ENCODE peak calls at places on chromosome 10, in four cellular contexts. One of them, this sample, is unnamed.
A peak's percentile ranks its signal among the peaks of the same experiment; 100 is the strongest.

GRCh38 chr10:182441-183201 is 47.4 kb downstream of the ZMYND11 start:
- DNase-seq in heart right ventricle: no peak
- DNase-seq in right lobe of liver: no peak
- DNase-seq in mammary epithelial cell: no peak
- DNase-seq in this sample: no peak

GRCh38 chr10:74347522-74347921 is 196.5 kb downstream of the ADK start:
- DNase-seq in heart right ventricle: no peak
- DNase-seq in right lobe of liver: no peak
- DNase-seq in mammary epithelial cell: no peak
- DNase-seq in this sample: no peak

GRCh38 chr10:91712315-91712714 is 79.4 kb upstream of the PPP1R3C start:
- DNase-seq in heart right ventricle: no peak
- DNase-seq in right lobe of liver: no peak
- DNase-seq in mammary epithelial cell: no peak
- DNase-seq in this sample: no peak

GRCh38 chr10:49115796-49116508 is 630 bp upstream of the VSTM4 start:
- DNase-seq in heart right ventricle: no peak
- DNase-seq in right lobe of liver: no peak
- DNase-seq in mammary epithelial cell: no peak
- DNase-seq in this sample: no peak

GRCh38 chr10:126252884-126253612 is 135.2 kb downstream of the ADAM12 start:
- DNase-seq in heart right ventricle: no peak
- DNase-seq in right lobe of liver: no peak
- DNase-seq in mammary epithelial cell: peak; percentile 70
- DNase-seq in this sample: no peak

GRCh38 chr10:73406863-73407262 is 7.0 kb downstream of the ANXA7 start:
- DNase-seq in heart right ventricle: no peak
- DNase-seq in right lobe of liver: no peak
- DNase-seq in mammary epithelial cell: no peak
- DNase-seq in this sample: no peak

GRCh38 chr10:59668081-59668480 is 41.6 kb downstream of the SLC16A9 start:
- DNase-seq in heart right ventricle: no peak
- DNase-seq in right lobe of liver: no peak
- DNase-seq in mammary epithelial cell: no peak
- DNase-seq in this sample: no peak

GRCh38 chr10:91210435-91210834 is 10.0 kb upstream of the PCGF5 start:
- DNase-seq in heart right ventricle: no peak
- DNase-seq in right lobe of liver: no peak
- DNase-seq in mammary epithelial cell: no peak
- DNase-seq in this sample: no peak

GRCh38 chr10:28807760-28808613 is 130.7 kb downstream of the BAMBI start:
- DNase-seq in heart right ventricle: no peak
- DNase-seq in right lobe of liver: no peak
- DNase-seq in mammary epithelial cell: no peak
- DNase-seq in this sample: no peak

GRCh38 chr10:31660301-31660700 is 268.3 kb downstream of the ARHGAP12 start:
- DNase-seq in heart right ventricle: no peak
- DNase-seq in right lobe of liver: no peak
- DNase-seq in mammary epithelial cell: no peak
- DNase-seq in this sample: no peak

GRCh38 chr10:97921581-97922377 is 72.1 kb downstream of the GOLGA7B start:
- DNase-seq in heart right ventricle: peak; percentile 44
- DNase-seq in right lobe of liver: no peak
- DNase-seq in mammary epithelial cell: no peak
- DNase-seq in this sample: peak; percentile 42

GRCh38 chr10:72239409-72239808 is 23.3 kb upstream of the ASCC1 start:
- DNase-seq in heart right ventricle: no peak
- DNase-seq in right lobe of liver: no peak
- DNase-seq in mammary epithelial cell: no peak
- DNase-seq in this sample: no peak

GRCh38 chr10:116671274-116671926 is 50.6 kb downstream of the PNLIPRP2 start:
- DNase-seq in heart right ventricle: no peak
- DNase-seq in right lobe of liver: no peak
- DNase-seq in mammary epithelial cell: peak; percentile 56
- DNase-seq in this sample: no peak

GRCh38 chr10:132593900-132594876 is 56.6 kb downstream of the INPP5A start:
- DNase-seq in heart right ventricle: no peak
- DNase-seq in right lobe of liver: no peak
- DNase-seq in mammary epithelial cell: no peak
- DNase-seq in this sample: no peak

GRCh38 chr10:116627386-116627933 is 6.7 kb downstream of the PNLIPRP2 start:
- DNase-seq in heart right ventricle: no peak
- DNase-seq in right lobe of liver: no peak
- DNase-seq in mammary epithelial cell: peak; percentile 23
- DNase-seq in this sample: no peak

GRCh38 chr10:110730345-110731055 is 86.4 kb downstream of the RBM20 start:
- DNase-seq in heart right ventricle: no peak
- DNase-seq in right lobe of liver: no peak
- DNase-seq in mammary epithelial cell: no peak
- DNase-seq in this sample: no peak

GRCh38 chr10:123136221-123136805 is 543 bp downstream of the HMX3 start:
- DNase-seq in heart right ventricle: no peak
- DNase-seq in right lobe of liver: no peak
- DNase-seq in mammary epithelial cell: no peak
- DNase-seq in this sample: no peak

GRCh38 chr10:79165068-79165467 is 96.3 kb downstream of the ZMIZ1 start:
- DNase-seq in heart right ventricle: no peak
- DNase-seq in right lobe of liver: no peak
- DNase-seq in mammary epithelial cell: no peak
- DNase-seq in this sample: no peak

GRCh38 chr10:88493676-88494483 is 89.2 kb downstream of the RNLS start:
- DNase-seq in heart right ventricle: no peak
- DNase-seq in right lobe of liver: no peak
- DNase-seq in mammary epithelial cell: no peak
- DNase-seq in this sample: no peak

GRCh38 chr10:79185067-79185774 is 116.5 kb downstream of the ZMIZ1 start:
- DNase-seq in heart right ventricle: no peak
- DNase-seq in right lobe of liver: no peak
- DNase-seq in mammary epithelial cell: no peak
- DNase-seq in this sample: no peak

GRCh38 chr10:6218692-6219493 is 16.2 kb downstream of the PFKFB3 start:
- DNase-seq in heart right ventricle: no peak
- DNase-seq in right lobe of liver: no peak
- DNase-seq in mammary epithelial cell: peak; percentile 100
- DNase-seq in this sample: no peak

GRCh38 chr10:107165007-107165406 is 501 bp upstream of the SORCS1 start:
- DNase-seq in heart right ventricle: no peak
- DNase-seq in right lobe of liver: no peak
- DNase-seq in mammary epithelial cell: no peak
- DNase-seq in this sample: no peak

GRCh38 chr10:72079356-72079755 is 9.0 kb downstream of the SPOCK2 start:
- DNase-seq in heart right ventricle: no peak
- DNase-seq in right lobe of liver: no peak
- DNase-seq in mammary epithelial cell: no peak
- DNase-seq in this sample: no peak

GRCh38 chr10:110881905-110882304 is 10.2 kb downstream of the PDCD4 start:
- DNase-seq in heart right ventricle: no peak
- DNase-seq in right lobe of liver: no peak
- DNase-seq in mammary epithelial cell: no peak
- DNase-seq in this sample: no peak

GRCh38 chr10:93873427-93874115 is 20.2 kb upstream of the SLC35G1 start:
- DNase-seq in heart right ventricle: no peak
- DNase-seq in right lobe of liver: no peak
- DNase-seq in mammary epithelial cell: peak; percentile 54
- DNase-seq in this sample: no peak

GRCh38 chr10:3806603-3807002 is 21.6 kb upstream of the KLF6 start:
- DNase-seq in heart right ventricle: no peak
- DNase-seq in right lobe of liver: no peak
- DNase-seq in mammary epithelial cell: peak; percentile 95
- DNase-seq in this sample: no peak

GRCh38 chr10:112811741-112812551 is 138.1 kb upstream of the TCF7L2 start:
- DNase-seq in heart right ventricle: no peak
- DNase-seq in right lobe of liver: no peak
- DNase-seq in mammary epithelial cell: peak; percentile 93
- DNase-seq in this sample: peak; percentile 87
- H3K4me1 ChIP-seq in heart right ventricle: no peaks in the 10 kb centered on the region
- H3K4me1 ChIP-seq in right lobe of liver: peaks cover 5% of the 10 kb centered on the region
- H3K4me1 ChIP-seq in mammary epithelial cell: peaks cover 38% of the 10 kb centered on the region
- H3K4me1 ChIP-seq in this sample: no peaks in the 10 kb centered on the region

DNA sequence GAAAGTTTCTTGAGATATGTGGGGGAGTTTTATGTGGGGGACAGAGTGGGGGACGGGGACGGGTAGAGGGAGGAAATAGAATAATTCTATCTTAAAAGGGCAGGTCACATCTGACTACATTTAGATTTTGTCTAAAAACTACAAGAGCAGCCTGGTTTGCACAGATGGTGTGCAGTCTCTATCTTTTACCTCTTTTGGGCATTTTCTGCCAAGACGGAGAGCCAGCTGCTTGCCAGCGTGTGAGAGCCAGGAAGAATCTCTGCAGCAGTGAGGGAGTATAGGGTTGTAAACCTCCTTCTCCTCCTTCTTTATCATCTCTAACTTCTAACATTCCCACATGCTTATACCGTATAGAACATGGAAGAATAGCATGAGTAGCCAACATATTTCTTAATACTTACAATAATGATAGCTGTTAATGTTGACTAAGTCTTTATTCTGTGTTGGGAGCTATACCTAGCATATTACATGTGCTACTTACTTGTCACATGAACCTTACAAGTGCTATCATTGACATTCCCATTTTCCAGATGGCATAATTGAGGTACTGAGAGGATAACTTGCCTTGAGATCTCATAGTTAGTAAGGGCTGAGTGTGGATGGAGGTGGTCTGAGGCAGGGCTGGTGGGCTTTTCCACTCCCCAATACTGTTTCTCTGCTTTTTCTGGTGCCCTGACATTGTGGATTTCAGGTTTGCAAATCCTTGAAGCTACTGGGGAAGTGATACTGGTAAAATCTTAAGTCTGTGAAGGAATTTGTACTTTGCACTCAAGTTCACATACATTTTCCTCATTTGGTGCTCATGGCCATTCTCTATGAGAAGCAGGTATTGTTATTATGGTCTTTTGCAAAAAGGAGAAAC is 1.1 kb downstream of the ENTPD1 start:
- DNase-seq in heart right ventricle: no peak
- DNase-seq in right lobe of liver: no peak
- DNase-seq in mammary epithelial cell: no peak
- DNase-seq in this sample: no peak
- H3K4me3 ChIP-seq in heart right ventricle: peak overlapping the region; percentile 39
- H3K4me3 ChIP-seq in right lobe of liver: peak overlapping the region; percentile 31
- H3K4me3 ChIP-seq in mammary epithelial cell: no peak overlapping the region
- H3K4me3 ChIP-seq in this sample: peak overlapping the region; percentile 78

GRCh38 chr10:131163444-131163843 is 148.1 kb downstream of the TCERG1L start:
- DNase-seq in heart right ventricle: no peak
- DNase-seq in right lobe of liver: no peak
- DNase-seq in mammary epithelial cell: no peak
- DNase-seq in this sample: no peak
- H3K9me3 ChIP-seq in heart right ventricle: no peaks in the 10 kb centered on the region
- H3K9me3 ChIP-seq in right lobe of liver: no peaks in the 10 kb centered on the region
- H3K9me3 ChIP-seq in mammary epithelial cell: peaks cover 40% of the 10 kb centered on the region
- H3K9me3 ChIP-seq in this sample: no peaks in the 10 kb centered on the region

GRCh38 chr10:125022671-125023070 is 80.7 kb downstream of the ZRANB1 start:
- DNase-seq in heart right ventricle: no peak
- DNase-seq in right lobe of liver: no peak
- DNase-seq in mammary epithelial cell: no peak
- DNase-seq in this sample: peak; percentile 30

GRCh38 chr10:125018576-125019143 is 76.7 kb downstream of the ZRANB1 start:
- DNase-seq in heart right ventricle: no peak
- DNase-seq in right lobe of liver: no peak
- DNase-seq in mammary epithelial cell: no peak
- DNase-seq in this sample: peak; percentile 55

GRCh38 chr10:125020871-125021270 is 78.9 kb downstream of the ZRANB1 start:
- DNase-seq in heart right ventricle: no peak
- DNase-seq in right lobe of liver: no peak
- DNase-seq in mammary epithelial cell: no peak
- DNase-seq in this sample: no peak

GRCh38 chr10:125021686-125022374 is 79.9 kb downstream of the ZRANB1 start:
- DNase-seq in heart right ventricle: no peak
- DNase-seq in right lobe of liver: no peak
- DNase-seq in mammary epithelial cell: no peak
- DNase-seq in this sample: peak; percentile 39

DNA sequence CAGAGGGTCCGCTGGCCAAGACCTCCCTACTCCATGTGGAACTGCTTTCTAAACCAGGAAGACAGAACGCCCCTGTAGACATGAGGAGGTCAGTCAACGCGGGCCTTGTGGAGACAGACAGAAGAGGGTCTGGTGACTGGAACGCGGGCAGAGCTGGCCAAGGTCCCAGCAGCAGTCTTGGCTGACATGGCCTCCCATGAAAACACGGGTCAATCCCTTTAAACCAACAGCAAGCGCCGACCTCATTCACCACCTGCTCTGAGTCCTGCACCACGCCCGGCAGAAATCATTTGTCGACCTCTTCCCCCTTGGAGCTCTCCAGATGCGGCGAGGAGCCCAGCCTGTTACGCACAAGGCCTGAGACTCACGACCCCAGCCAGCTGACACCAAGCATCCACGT is 78.5 kb downstream of the ZRANB1 start:
- DNase-seq in heart right ventricle: no peak
- DNase-seq in right lobe of liver: no peak
- DNase-seq in mammary epithelial cell: no peak
- DNase-seq in this sample: peak; percentile 38
- H3K4me1 ChIP-seq in heart right ventricle: peaks cover 100% of the 10 kb centered on the region
- H3K4me1 ChIP-seq in right lobe of liver: no peaks in the 10 kb centered on the region
- H3K4me1 ChIP-seq in mammary epithelial cell: no peaks in the 10 kb centered on the region
- H3K4me1 ChIP-seq in this sample: peaks cover 1% of the 10 kb centered on the region

DNA sequence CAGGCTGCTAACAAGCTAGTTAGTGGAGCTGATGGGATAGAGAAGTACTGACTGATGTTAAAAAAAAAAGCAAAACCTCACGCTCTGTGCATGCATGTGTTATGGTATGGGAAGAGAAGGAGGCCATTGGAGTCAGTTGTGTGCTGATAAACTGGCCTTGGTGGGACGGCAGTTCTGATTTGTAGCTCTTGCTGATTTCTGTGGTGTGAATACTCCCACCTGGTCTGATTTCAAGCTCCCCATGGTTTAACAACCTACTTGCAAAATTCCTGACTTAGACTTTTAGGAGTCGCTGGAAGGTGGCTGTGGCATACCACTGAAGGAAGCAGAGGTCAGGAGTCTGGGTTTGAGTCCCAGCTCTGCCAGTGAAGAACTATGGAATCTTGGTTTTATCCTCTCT is 15.2 kb downstream of the CAMK1D start:
- DNase-seq in heart right ventricle: no peak
- DNase-seq in right lobe of liver: no peak
- DNase-seq in mammary epithelial cell: no peak
- DNase-seq in this sample: no peak
- H3K4me3 ChIP-seq in heart right ventricle: no peak overlapping the region
- H3K4me3 ChIP-seq in right lobe of liver: no peak overlapping the region
- H3K4me3 ChIP-seq in mammary epithelial cell: no peak overlapping the region
- H3K4me3 ChIP-seq in this sample: no peak overlapping the region

DNA sequence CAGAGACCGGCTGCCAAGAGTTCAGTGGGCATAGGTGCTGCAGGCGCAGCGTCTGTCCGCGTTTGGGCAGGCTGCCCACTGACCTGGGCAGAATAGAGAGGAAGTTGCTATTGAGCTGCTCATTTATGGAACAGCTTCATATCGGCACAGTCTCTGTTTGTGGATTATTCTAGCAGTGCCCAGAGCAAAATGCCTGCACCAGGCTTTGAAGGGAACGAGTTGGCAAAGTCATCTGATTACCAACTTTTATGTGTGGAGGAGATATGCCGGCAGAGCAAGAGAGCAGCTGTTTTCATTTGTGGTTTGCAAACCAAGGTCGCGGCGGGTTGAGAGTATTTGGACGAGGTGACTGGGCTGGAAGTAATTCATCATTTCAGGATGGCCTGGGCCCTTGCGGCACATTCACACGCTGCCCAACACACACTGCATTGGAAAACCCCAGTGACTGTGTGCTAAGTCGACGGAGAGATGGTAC is 228.5 kb downstream of the TCERG1L start:
- DNase-seq in heart right ventricle: no peak
- DNase-seq in right lobe of liver: no peak
- DNase-seq in mammary epithelial cell: no peak
- DNase-seq in this sample: no peak
- H3K9me3 ChIP-seq in heart right ventricle: no peaks in the 10 kb centered on the region
- H3K9me3 ChIP-seq in right lobe of liver: no peaks in the 10 kb centered on the region
- H3K9me3 ChIP-seq in mammary epithelial cell: peaks cover 60% of the 10 kb centered on the region
- H3K9me3 ChIP-seq in this sample: peaks cover 4% of the 10 kb centered on the region

GRCh38 chr10:103832806-103833205 is 22.6 kb downstream of the SH3PXD2A start:
- DNase-seq in heart right ventricle: no peak
- DNase-seq in right lobe of liver: no peak
- DNase-seq in mammary epithelial cell: no peak
- DNase-seq in this sample: no peak
- H3K4me1 ChIP-seq in heart right ventricle: peaks cover 74% of the 10 kb centered on the region
- H3K4me1 ChIP-seq in right lobe of liver: peaks cover 4% of the 10 kb centered on the region
- H3K4me1 ChIP-seq in mammary epithelial cell: peaks cover 53% of the 10 kb centered on the region
- H3K4me1 ChIP-seq in this sample: no peaks in the 10 kb centered on the region